ENCODE peak calls at places on chromosomes 5 and 9, in eight cellular contexts. I is pancreas, X is tibial artery, R is cardiac muscle cell, F is A549, V is heart left ventricle, S is breast epithelium, K is fibroblast of pulmonary artery. G is an unnamed sample.

GRCh38 chr9:116687074-116687761 is at the start of gene TRIM32:
- DNase-seq in F (peak), S (peak), X (peak), K (peak), V (peak), I (peak), R (peak), G (peak)

GRCh38 chr5:140363631-140364471 is 3.9 kb downstream of the SLC4A9 start:
- DNase-seq in R (no peak), K (no peak), I (no peak), F (no peak), X (no peak), S (no peak), V (no peak), G (no peak)

GRCh38 chr5:62347928-62348327 is 41.9 kb downstream of the KIF2A start:
- DNase-seq in K (no peak), V (no peak), S (no peak), R (no peak), I (no peak), F (no peak), X (no peak), G (no peak)

GRCh38 chr5:15609076-15609725 is 109.2 kb downstream of the FBXL7 start:
- DNase-seq in X (no peak), I (no peak), F (no peak), R (no peak), V (no peak), K (no peak), S (no peak), G (no peak)

GRCh38 chr5:152124413-152125082 is 199.9 kb upstream of the GLRA1 start:
- DNase-seq in X (no peak), V (no peak), I (no peak), K (no peak), F (no peak), S (no peak), R (no peak), G (no peak)

GRCh38 chr5:96601811-96602244 is 60.3 kb upstream of the CAST start:
- DNase-seq in X (peak), V (peak), F (peak), I (no peak), K (peak), S (peak), R (peak), G (no peak)

GRCh38 chr5:173853370-173854131 is 34.6 kb upstream of the CPEB4 start:
- DNase-seq in K (no peak), V (no peak), I (no peak), X (no peak), F (no peak), R (peak), S (no peak), G (no peak)

GRCh38 chr5:181120761-181121160 is 10.2 kb downstream of the OR2V1 start:
- DNase-seq in R (no peak), K (no peak), X (no peak), V (no peak), I (no peak), S (no peak), F (no peak), G (no peak)

GRCh38 chr5:32559411-32559810 is 25.9 kb upstream of the SUB1 start:
- DNase-seq in K (no peak), X (no peak), S (no peak), F (no peak), V (no peak), I (no peak), R (no peak), G (no peak)

GRCh38 chr5:110351451-110351850 is 375.0 kb downstream of the TMEM232 start:
- DNase-seq in X (no peak), R (no peak), S (no peak), I (no peak), V (no peak), F (no peak), K (no peak), G (no peak)

DNA sequence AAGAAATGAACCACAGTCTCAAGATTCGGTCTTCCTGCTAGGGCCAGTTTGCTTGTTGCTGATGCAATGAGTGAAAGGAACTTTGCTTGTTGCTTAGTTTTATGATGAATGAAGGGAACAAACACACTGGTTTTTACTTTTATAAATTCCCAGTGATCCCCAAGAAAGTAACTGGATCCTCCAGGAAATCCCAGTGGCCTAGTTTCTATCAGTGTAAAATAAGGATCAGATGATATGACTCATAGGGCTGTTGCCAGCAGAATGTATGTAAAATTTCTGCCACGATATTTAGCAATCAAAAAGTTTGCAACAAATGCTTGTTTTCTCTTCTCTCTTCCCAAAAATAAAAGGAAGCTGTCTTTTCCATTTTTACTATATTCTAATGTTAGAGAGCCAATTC is 160.1 kb upstream of the CDKN2B start:
- DNase-seq in V (no peak), R (no peak), F (no peak), S (no peak), I (no peak), X (no peak), K (peak), G (no peak)
- TF ChIP-seq CTCF in V (no peak), R (no peak), F (no peak), S (no peak), I (no peak), X (no peak), K (no peak), G (no peak)

DNA sequence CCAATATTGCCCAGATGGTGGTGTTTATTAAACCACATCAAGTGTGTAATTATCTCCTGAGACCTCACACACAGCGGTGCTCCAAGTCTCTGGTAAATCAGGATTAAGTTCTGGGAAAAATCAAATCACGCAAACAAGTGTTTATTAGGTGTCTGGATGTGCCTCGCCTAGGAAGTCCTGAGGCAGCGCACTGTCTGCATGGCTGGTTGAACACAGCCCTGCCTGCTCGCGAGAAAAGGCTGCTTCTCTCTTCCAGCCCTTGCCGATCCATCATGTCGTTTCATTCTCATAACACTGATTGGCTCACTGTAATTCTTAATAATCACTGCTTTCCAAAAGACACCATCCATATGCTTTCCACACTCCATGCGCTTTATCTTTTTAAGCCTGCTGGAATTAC is 229.6 kb upstream of the DAP start:
- DNase-seq in K (no peak), V (no peak), S (no peak), F (no peak), X (no peak), I (no peak), R (no peak), G (no peak)
- H3K4me3 ChIP-seq in K (no peak), V (no peak), S (no peak), F (no peak), X (no peak), I (no peak), R (no peak), G (no peak)

DNA sequence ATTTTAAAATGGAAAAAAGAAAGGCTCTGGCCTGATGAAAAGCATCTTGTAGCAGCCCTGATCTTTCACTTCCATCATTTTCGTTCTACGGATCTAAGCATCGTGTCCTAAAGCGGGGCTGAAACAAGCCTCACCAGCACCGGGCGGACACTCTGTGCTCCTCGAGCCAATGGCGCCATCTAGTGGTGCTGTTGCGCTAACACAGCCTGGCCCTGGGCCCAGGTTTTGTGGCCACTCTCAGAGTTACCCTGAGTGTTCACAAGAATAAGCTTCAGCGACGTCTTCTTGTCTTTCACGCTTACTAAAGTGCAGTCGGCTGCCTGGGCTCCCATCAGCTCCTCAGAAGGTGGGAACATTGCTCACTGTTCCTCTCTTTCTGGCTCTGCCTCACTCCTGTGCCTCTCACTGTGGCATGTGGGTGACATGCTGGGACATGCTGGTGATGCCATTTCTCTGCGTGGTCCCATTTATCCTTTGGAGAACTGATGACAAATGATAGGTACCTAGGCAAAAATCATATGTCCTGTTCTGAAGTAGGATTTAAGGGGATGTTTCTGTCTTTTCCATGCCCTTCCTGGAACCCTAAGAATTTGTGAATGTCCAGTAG is 32.7 kb downstream of the DMRT3 start:
- DNase-seq in F (peak), K (peak), X (peak), I (peak), R (peak), S (peak), V (peak), G (peak)
- TF ChIP-seq CTCF in F (peak), K (peak), X (peak), I (peak), R (peak), S (peak), V (peak), G (peak)

DNA sequence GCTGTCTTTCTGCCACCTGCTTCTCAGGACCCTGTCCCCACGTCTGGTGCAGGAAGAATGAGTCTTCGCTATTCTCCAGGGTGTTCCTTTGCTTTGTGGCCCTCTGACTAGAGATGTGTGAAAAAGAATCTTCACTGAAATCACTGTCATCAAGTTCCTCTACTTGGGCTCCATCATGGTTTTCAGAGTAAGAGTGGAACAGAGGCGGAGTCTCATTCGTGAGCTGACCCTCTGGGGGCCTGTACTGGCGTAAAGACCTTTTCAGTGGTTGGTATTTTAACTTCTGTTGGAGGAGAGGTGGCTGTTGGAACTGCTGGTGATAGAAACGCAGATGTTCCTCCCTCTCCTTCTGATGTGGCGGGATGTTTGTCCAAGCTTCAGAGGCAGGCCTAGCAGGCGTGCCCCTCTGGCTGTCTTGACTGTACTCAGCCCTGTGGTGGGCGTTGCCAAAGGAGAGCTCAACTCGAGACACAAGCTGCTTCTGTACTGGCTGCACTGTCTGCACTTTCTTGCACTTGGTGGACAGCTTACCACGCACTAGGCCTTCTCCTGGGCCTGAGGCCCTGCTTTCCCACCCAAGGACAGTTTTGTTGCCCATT is 72.0 kb downstream of the KIF24 start:
- DNase-seq in V (no peak), X (peak), F (no peak), K (no peak), I (no peak), S (no peak), R (no peak), G (no peak)
- H3K4me3 ChIP-seq in V (no peak), X (no peak), F (no peak), K (no peak), I (no peak), S (no peak), R (no peak), G (no peak)

GRCh38 chr5:176629853-176630680 is at the start of the genes EIF4E1B and SNCB:
- DNase-seq in K (peak), V (peak), I (no peak), F (peak), R (peak), S (no peak), X (no peak), G (peak)
- TF ChIP-seq CTCF in K (no peak), V (no peak), I (no peak), F (no peak), R (no peak), S (no peak), X (no peak), G (peak)

DNA sequence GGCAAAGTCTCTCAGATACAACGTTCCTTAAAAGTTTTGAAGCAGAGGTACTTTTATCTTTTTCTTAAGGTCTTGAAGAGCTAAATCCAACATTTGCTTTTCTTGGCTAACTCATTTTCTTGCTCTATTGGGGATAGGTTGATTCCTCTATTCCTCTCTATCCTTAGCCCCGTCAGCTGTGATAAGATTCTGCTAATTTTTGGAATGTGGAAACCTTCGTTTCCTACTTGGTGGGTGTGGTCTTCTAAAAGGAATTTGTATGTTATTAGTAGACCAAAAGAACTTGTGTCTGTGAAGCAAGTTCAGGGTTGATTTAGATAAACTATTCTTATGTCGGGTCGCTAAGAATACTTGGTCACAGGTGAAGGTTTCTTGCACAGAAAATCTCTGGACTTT is 308.6 kb downstream of the ADAMTS6 start:
- DNase-seq in F (no peak), X (no peak), R (no peak), I (no peak), V (no peak), S (no peak), K (no peak), G (no peak)
- H3K4me3 ChIP-seq in F (no peak), X (no peak), R (no peak), I (no peak), V (no peak), S (no peak), K (no peak), G (no peak)

DNA sequence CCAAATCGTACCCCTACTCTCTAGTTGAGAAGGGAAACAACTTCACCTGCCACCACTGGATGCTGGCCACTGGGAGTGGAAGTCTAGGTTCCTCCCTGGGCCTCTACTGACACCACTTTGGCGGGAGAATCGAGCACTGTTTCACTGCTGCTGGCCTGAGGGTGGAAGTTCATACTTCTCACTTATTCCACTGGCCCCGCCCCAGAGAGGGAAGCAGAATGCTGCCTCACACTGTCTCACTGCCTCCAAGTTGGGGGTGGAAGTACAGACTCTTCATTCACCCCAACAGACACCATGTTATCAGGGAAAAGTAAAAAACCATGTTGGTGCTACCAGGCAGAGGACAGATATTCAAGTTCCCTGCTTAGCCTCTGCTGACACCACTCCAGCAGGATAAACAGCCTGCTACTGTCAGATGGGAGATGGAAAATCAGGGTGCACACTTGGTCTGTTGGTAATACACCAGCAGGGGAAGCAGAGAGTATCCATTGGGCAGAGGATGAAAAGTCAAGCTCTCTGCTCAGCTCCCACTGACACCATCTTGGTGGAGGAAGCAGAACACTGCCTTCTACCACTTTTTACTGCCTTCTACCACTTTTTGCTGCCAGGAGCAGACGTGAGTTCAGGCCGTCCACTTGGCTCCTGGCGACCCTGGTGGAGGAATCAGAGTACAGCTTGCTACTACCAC is 159.4 kb downstream of the SIL1 start:
- DNase-seq in R (no peak), K (no peak), V (no peak), I (no peak), X (no peak), S (no peak), F (peak), G (no peak)
- TF ChIP-seq CTCF in R (no peak), K (peak), V (no peak), I (no peak), X (no peak), S (no peak), F (no peak), G (no peak)

G was measured in CD8-positive, alpha-beta T cell.